ENCODE peak calls at places on chromosome 3, in seven cellular contexts. C is globus pallidus; U is T-cell; Y is iPS-NIHi11; Q is A172; P is activated effector memory CD4-positive, alpha-beta T cell treated with Interleukin-2 at 50 U/mL for 16 hours; R is mammary epithelial cell. G is an unnamed sample.

GRCh38 chr3:71492566-71492965 is 91.0 kb downstream of the FOXP1 start:
- DNase-seq in C (no peak), U (no peak), Y (no peak), Q (no peak), P (no peak), R (no peak), G (no peak)

GRCh38 chr3:197906850-197907187 is 43.2 kb upstream of the RPL35A start:
- DNase-seq in C (no peak), U (no peak), Y (no peak), Q (no peak), P (no peak), R (no peak), G (no peak)

GRCh38 chr3:116256843-116257485 is 188.3 kb downstream of the LSAMP start:
- DNase-seq in C (no peak), U (no peak), Y (no peak), Q (no peak), P (no peak), R (no peak), G (peak)

GRCh38 chr3:127450331-127450730 is 140.2 kb downstream of the TPRA1 start:
- DNase-seq in C (no peak), U (no peak), Y (no peak), Q (no peak), P (no peak), R (no peak), G (no peak)

GRCh38 chr3:27467545-27467944 is 16.6 kb downstream of the SLC4A7 start:
- DNase-seq in C (peak), U (no peak), Y (peak), Q (peak), P (no peak), R (peak), G (peak)

GRCh38 chr3:59641169-59641914 is 591.5 kb upstream of the CFAP20DC start:
- DNase-seq in C (no peak), U (no peak), Y (no peak), Q (no peak), P (no peak), R (no peak), G (no peak)

GRCh38 chr3:98359993-98360675 is 6.5 kb downstream of the OR5K4 start:
- DNase-seq in C (no peak), U (no peak), Y (no peak), Q (no peak), P (no peak), R (peak), G (no peak)

GRCh38 chr3:100096866-100097265 is 17.4 kb downstream of the FILIP1L start:
- DNase-seq in C (no peak), U (no peak), Y (no peak), Q (no peak), P (no peak), R (no peak), G (no peak)

GRCh38 chr3:134473868-134474546 is 11.8 kb downstream of the ANAPC13 start:
- DNase-seq in C (peak), U (peak), Y (peak), Q (peak), P (peak), R (peak), G (peak)

GRCh38 chr3:108489776-108490175 is 20.6 kb downstream of the MYH15 start:
- DNase-seq in C (peak), U (peak), Y (peak), Q (peak), P (no peak), R (peak), G (peak)

G was measured in H7.